ENCODE peak calls at places on chromosomes 5 and 9, in nine cellular contexts. B, J, W, Z, N, H, O, D and P are unnamed samples.
A peak's percentile ranks its signal among the peaks of the same experiment; 100 is the strongest.

GRCh38 chr5:61790678-61791077 is 458.6 kb downstream of the ZSWIM6 start:
- DNase-seq in B (no peak), J (no peak), W (no peak), Z (no peak), N (no peak), H (no peak), O (no peak), D (no peak), P (no peak)

GRCh38 chr5:122523776-122524175 is 211.7 kb downstream of the SNCAIP start:
- DNase-seq in B (no peak), J (no peak), W (no peak), Z (no peak), N (no peak), H (no peak), O (no peak), D (no peak), P (no peak)

GRCh38 chr5:34474573-34475021 is 181.5 kb upstream of the RAI14 start:
- DNase-seq in B (no peak), J (peak; percentile 37), W (peak; percentile 52), Z (no peak), N (peak; percentile 60), H (no peak), O (no peak), D (peak; percentile 67), P (no peak)

GRCh38 chr9:19306568-19306967 is 73.5 kb downstream of the RPS6 start:
- DNase-seq in B (no peak), J (no peak), W (no peak), Z (no peak), N (no peak), H (no peak), O (no peak), D (no peak), P (no peak)

GRCh38 chr9:3848445-3849114 is 322.8 kb upstream of the RFX3 start:
- DNase-seq in B (no peak), J (peak; percentile 23), W (no peak), Z (no peak), N (no peak), H (no peak), O (no peak), D (no peak), P (no peak)

GRCh38 chr5:108670591-108671335 is 76.9 kb upstream of the FER start:
- DNase-seq in B (no peak), J (no peak), W (no peak), Z (no peak), N (no peak), H (no peak), O (no peak), D (no peak), P (no peak)

GRCh38 chr5:145902421-145902820 is 29.6 kb upstream of the GRXCR2 start:
- DNase-seq in B (no peak), J (no peak), W (no peak), Z (no peak), N (no peak), H (no peak), O (no peak), D (peak; percentile 31), P (no peak)

GRCh38 chr9:91954841-91955471 is 4.9 kb upstream of the ROR2 start:
- DNase-seq in B (no peak), J (peak; percentile 46), W (no peak), Z (peak; percentile 72), N (peak; percentile 75), H (no peak), O (no peak), D (peak; percentile 81), P (no peak)

GRCh38 chr5:10706326-10706725 is 54.7 kb downstream of the DAP start:
- DNase-seq in B (no peak), J (no peak), W (no peak), Z (no peak), N (no peak), H (no peak), O (no peak), D (no peak), P (no peak)

GRCh38 chr5:154015071-154015693 is 23.5 kb downstream of the FAM114A2 start:
- DNase-seq in B (no peak), J (no peak), W (no peak), Z (no peak), N (no peak), H (no peak), O (peak; percentile 56), D (no peak), P (no peak)

GRCh38 chr9:136846376-136847064 is 2.7 kb upstream of the PHPT1 start:
- DNase-seq in B (no peak), J (no peak), W (no peak), Z (no peak), N (no peak), H (no peak), O (no peak), D (no peak), P (no peak)

GRCh38 chr5:157004893-157005551 is 42.0 kb upstream of the TIMD4 start:
- DNase-seq in B (no peak), J (no peak), W (peak; percentile 7), Z (no peak), N (no peak), H (no peak), O (no peak), D (peak; percentile 1), P (no peak)

GRCh38 chr9:133703571-133704399 is 34.4 kb downstream of the SARDH start:
- DNase-seq in B (no peak), J (no peak), W (no peak), Z (no peak), N (no peak), H (peak; percentile 26), O (peak; percentile 33), D (no peak), P (no peak)

GRCh38 chr9:12232836-12233235 is 460.3 kb upstream of the TYRP1 start:
- DNase-seq in B (no peak), J (no peak), W (no peak), Z (no peak), N (no peak), H (no peak), O (no peak), D (no peak), P (no peak)

GRCh38 chr5:104987074-104987473 is 1424.5 kb upstream of the NUDT12 start:
- DNase-seq in B (no peak), J (no peak), W (no peak), Z (no peak), N (no peak), H (no peak), O (no peak), D (no peak), P (no peak)

GRCh38 chr9:37311938-37312730 is 110.4 kb upstream of the GRHPR start:
- DNase-seq in B (no peak), J (no peak), W (no peak), Z (no peak), N (peak; percentile 71), H (no peak), O (no peak), D (peak; percentile 83), P (no peak)

GRCh38 chr9:127877566-127877998 is at the start of gene AK1:
- DNase-seq in B (no peak), J (peak; percentile 55), W (no peak), Z (no peak), N (peak; percentile 57), H (no peak), O (peak; percentile 89), D (peak; percentile 68), P (peak; percentile 72)

GRCh38 chr9:87859137-87859536 is 23.5 kb upstream of the SPATA31E1 start:
- DNase-seq in B (no peak), J (no peak), W (no peak), Z (no peak), N (no peak), H (no peak), O (no peak), D (no peak), P (no peak)

GRCh38 chr5:55918097-55919035 is 67.2 kb downstream of the IL31RA start:
- DNase-seq in B (no peak), J (no peak), W (no peak), Z (no peak), N (no peak), H (no peak), O (no peak), D (no peak), P (no peak)

GRCh38 chr9:72633966-72634365 is 112.6 kb downstream of the TMC1 start:
- DNase-seq in B (no peak), J (peak; percentile 70), W (peak; percentile 54), Z (peak; percentile 41), N (peak; percentile 64), H (no peak), O (no peak), D (peak; percentile 65), P (no peak)

GRCh38 chr5:80414113-80414512 is 6.2 kb downstream of the ZFYVE16 start:
- DNase-seq in B (no peak), J (peak; percentile 33), W (no peak), Z (no peak), N (no peak), H (no peak), O (no peak), D (no peak), P (no peak)

GRCh38 chr9:134566196-134566822 is 75.3 kb upstream of the COL5A1 start:
- DNase-seq in B (peak; percentile 4), J (no peak), W (no peak), Z (no peak), N (no peak), H (no peak), O (peak; percentile 12), D (no peak), P (no peak)

GRCh38 chr9:3401556-3401955 is 124.2 kb downstream of the RFX3 start:
- DNase-seq in B (no peak), J (no peak), W (no peak), Z (no peak), N (no peak), H (no peak), O (no peak), D (no peak), P (no peak)

GRCh38 chr5:73545403-73545779 is 20.0 kb downstream of the ANKRA2 start:
- DNase-seq in B (no peak), J (no peak), W (no peak), Z (no peak), N (no peak), H (no peak), O (no peak), D (no peak), P (no peak)